ENCODE peak calls at places on chromosomes 11 and 22, in four cellular contexts. One of them, this sample, is unnamed. For H3K36me3, the result is how much of the 10 kb centered on the place peaks cover.

GRCh38 chr11:8712506-8712905 is 29.9 kb downstream of the RPL27A start:
- DNase-seq in BJ: no peak
- DNase-seq in psoas muscle: no peak
- DNase-seq in spleen: no peak
- DNase-seq in this sample: no peak

GRCh38 chr11:37371346-37371970 is 773.4 kb upstream of the RAG2 start:
- DNase-seq in BJ: no peak
- DNase-seq in psoas muscle: no peak
- DNase-seq in spleen: no peak
- DNase-seq in this sample: no peak

GRCh38 chr11:95230054-95231034 is 658 bp downstream of the SESN3 start:
- DNase-seq in BJ: no peak
- DNase-seq in psoas muscle: peak
- DNase-seq in spleen: no peak
- DNase-seq in this sample: peak

GRCh38 chr11:27158763-27159679 is 118.4 kb downstream of the BBOX1 start:
- DNase-seq in BJ: peak
- DNase-seq in psoas muscle: peak
- DNase-seq in spleen: no peak
- DNase-seq in this sample: peak

GRCh38 chr11:58578136-58578634 is 678 bp upstream of the ZFP91 start:
- DNase-seq in BJ: peak
- DNase-seq in psoas muscle: peak
- DNase-seq in spleen: peak
- DNase-seq in this sample: peak

GRCh38 chr11:44839458-44840084 is 111.1 kb downstream of the TP53I11 start:
- DNase-seq in BJ: no peak
- DNase-seq in psoas muscle: no peak
- DNase-seq in spleen: no peak
- DNase-seq in this sample: no peak

GRCh38 chr11:18081551-18081950 is 24.3 kb downstream of the SAAL1 start:
- DNase-seq in BJ: no peak
- DNase-seq in psoas muscle: no peak
- DNase-seq in spleen: no peak
- DNase-seq in this sample: no peak

GRCh38 chr22:49193901-49194465 is 633.7 kb downstream of the BRD1 start:
- DNase-seq in BJ: no peak
- DNase-seq in psoas muscle: no peak
- DNase-seq in spleen: peak
- DNase-seq in this sample: no peak

GRCh38 chr11:120001161-120002135 is 136.5 kb downstream of the TRIM29 start:
- DNase-seq in BJ: no peak
- DNase-seq in psoas muscle: no peak
- DNase-seq in spleen: no peak
- DNase-seq in this sample: no peak

GRCh38 chr11:119935341-119935925 is 202.5 kb downstream of the TRIM29 start:
- DNase-seq in BJ: no peak
- DNase-seq in psoas muscle: no peak
- DNase-seq in spleen: peak
- DNase-seq in this sample: no peak

GRCh38 chr11:124900464-124900863 is 2.8 kb upstream of the ROBO4 start:
- DNase-seq in BJ: peak
- DNase-seq in psoas muscle: peak
- DNase-seq in spleen: no peak
- DNase-seq in this sample: no peak

GRCh38 chr11:116989184-116989583 is 109.0 kb downstream of the SIK3 start:
- DNase-seq in BJ: no peak
- DNase-seq in psoas muscle: no peak
- DNase-seq in spleen: no peak
- DNase-seq in this sample: no peak

GRCh38 chr11:130180491-130180890 is 20.9 kb downstream of the ST14 start:
- DNase-seq in BJ: no peak
- DNase-seq in psoas muscle: no peak
- DNase-seq in spleen: no peak
- DNase-seq in this sample: no peak

GRCh38 chr11:123454060-123454651 is 24.1 kb downstream of the GRAMD1B start:
- DNase-seq in BJ: peak
- DNase-seq in psoas muscle: no peak
- DNase-seq in spleen: no peak
- DNase-seq in this sample: no peak

DNA sequence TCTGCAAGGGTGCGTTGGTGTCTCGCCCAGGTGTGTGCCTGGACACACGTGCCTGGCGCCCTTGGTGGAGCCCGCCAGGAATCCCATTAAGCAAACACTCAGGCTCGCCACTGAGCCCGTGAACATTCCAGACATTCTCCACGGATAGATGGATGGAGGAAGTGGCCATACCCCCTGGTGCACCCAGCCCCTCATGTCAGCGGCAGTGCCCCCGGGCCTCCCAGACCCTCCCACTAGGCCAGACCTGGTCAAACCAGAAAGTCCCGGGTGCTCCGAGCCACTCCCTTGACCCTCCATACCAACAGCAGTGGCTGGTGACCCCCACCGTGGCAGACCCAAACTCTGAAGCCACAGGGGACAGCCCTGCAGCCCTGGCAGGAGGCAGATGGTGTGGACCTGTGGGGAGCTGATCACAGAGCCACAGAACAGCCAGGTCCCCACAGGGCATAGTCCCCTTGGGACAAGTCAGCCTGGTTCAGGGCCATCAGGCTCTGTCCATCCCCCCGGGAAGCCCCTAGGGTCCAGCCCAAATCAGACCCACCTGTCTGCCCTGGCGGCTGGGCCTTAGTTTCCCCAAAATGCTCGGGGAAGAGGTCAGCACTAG is 1.9 kb downstream of the EPS8L2 start:
- DNase-seq in BJ: no peak
- DNase-seq in psoas muscle: no peak
- DNase-seq in spleen: no peak
- DNase-seq in this sample: peak
- H3K4me3 ChIP-seq in BJ: no peak
- H3K4me3 ChIP-seq in psoas muscle: no peak
- H3K4me3 ChIP-seq in spleen: no peak
- H3K4me3 ChIP-seq in this sample: no peak

GRCh38 chr11:608751-609354 is 6.9 kb downstream of the IRF7 start:
- DNase-seq in BJ: no peak
- DNase-seq in psoas muscle: no peak
- DNase-seq in spleen: no peak
- DNase-seq in this sample: no peak
- H3K36me3 ChIP-seq in BJ: half or more
- H3K36me3 ChIP-seq in psoas muscle: under half
- H3K36me3 ChIP-seq in spleen: half or more
- H3K36me3 ChIP-seq in this sample: under half

GRCh38 chr11:78350646-78351165 is 66.9 kb downstream of the GAB2 start:
- DNase-seq in BJ: no peak
- DNase-seq in psoas muscle: no peak
- DNase-seq in spleen: no peak
- DNase-seq in this sample: no peak
- H3K4me3 ChIP-seq in BJ: peak
- H3K4me3 ChIP-seq in psoas muscle: peak
- H3K4me3 ChIP-seq in spleen: peak
- H3K4me3 ChIP-seq in this sample: no peak

DNA sequence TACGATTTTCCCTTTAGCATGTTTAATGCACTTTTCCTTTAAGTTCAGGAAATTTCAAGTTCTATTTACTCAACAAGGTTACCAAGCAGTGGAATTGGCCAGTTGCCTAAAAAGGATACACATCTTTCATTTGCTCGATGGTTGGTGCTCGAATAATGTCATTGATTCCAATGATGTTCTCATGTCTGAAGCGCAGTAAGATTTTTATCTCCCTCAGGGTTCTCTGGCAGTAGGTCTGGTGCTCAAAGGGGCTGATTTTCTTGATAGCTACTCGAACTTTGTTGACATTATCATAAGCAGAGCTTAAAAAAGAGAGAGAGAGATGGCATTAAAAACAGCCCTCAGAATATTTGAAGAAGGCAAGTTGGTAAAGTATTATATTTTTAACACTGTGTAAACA is 59.9 kb downstream of the MAPK1 start:
- DNase-seq in BJ: no peak
- DNase-seq in psoas muscle: no peak
- DNase-seq in spleen: no peak
- DNase-seq in this sample: no peak
- H3K36me3 ChIP-seq in BJ: under half
- H3K36me3 ChIP-seq in psoas muscle: under half
- H3K36me3 ChIP-seq in spleen: half or more
- H3K36me3 ChIP-seq in this sample: under half

GRCh38 chr11:2512431-2513407 is 67.9 kb downstream of the KCNQ1 start:
- DNase-seq in BJ: no peak
- DNase-seq in psoas muscle: peak
- DNase-seq in spleen: peak
- DNase-seq in this sample: peak

GRCh38 chr11:2511421-2512369 is 66.9 kb downstream of the KCNQ1 start:
- DNase-seq in BJ: no peak
- DNase-seq in psoas muscle: no peak
- DNase-seq in spleen: peak
- DNase-seq in this sample: peak

GRCh38 chr11:2515401-2516275 is 70.8 kb downstream of the KCNQ1 start:
- DNase-seq in BJ: no peak
- DNase-seq in psoas muscle: peak
- DNase-seq in spleen: peak
- DNase-seq in this sample: peak

GRCh38 chr11:2510626-2511402 is 66.0 kb downstream of the KCNQ1 start:
- DNase-seq in BJ: no peak
- DNase-seq in psoas muscle: no peak
- DNase-seq in spleen: peak
- DNase-seq in this sample: peak

GRCh38 chr11:2513441-2513840 is 68.6 kb downstream of the KCNQ1 start:
- DNase-seq in BJ: no peak
- DNase-seq in psoas muscle: peak
- DNase-seq in spleen: peak
- DNase-seq in this sample: peak
- H3K4me3 ChIP-seq in BJ: no peak
- H3K4me3 ChIP-seq in psoas muscle: no peak
- H3K4me3 ChIP-seq in spleen: no peak
- H3K4me3 ChIP-seq in this sample: no peak

GRCh38 chr11:67278135-67278938 is 10.8 kb upstream of the ANKRD13D start:
- DNase-seq in BJ: no peak
- DNase-seq in psoas muscle: peak
- DNase-seq in spleen: peak
- DNase-seq in this sample: no peak
- H3K36me3 ChIP-seq in BJ: under half
- H3K36me3 ChIP-seq in psoas muscle: under half
- H3K36me3 ChIP-seq in spleen: half or more
- H3K36me3 ChIP-seq in this sample: under half

DNA sequence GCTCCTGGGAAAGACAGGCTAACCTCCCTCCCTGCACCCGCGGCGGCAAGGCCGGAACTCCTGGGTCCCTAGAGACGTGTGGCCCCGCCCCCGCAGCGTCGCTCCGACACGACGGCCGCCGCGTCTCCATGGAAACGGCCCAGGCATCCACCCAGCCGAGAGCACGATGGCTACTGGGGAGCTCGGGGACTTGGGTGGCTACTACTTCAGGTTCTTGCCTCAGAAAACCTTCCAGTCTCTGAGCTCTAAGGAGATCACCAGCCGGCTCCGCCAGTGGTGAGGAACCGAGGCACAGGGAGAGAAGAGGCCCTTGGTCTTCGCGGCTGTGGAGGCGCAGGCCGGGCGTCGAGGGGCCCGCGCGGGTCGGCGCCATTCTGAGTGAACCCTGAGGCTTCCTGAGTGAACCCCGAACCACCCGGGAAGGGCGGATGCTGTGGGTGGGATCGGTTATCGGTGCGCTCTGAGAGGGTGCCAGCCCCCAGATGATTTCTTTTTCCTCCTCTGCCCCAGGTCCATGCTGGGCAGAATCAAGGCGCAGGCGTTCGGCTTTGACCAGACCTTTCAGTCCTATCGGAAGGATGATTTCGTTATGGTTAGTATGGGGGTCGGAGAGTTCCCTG is at the start of gene CFAP300:
- DNase-seq in BJ: peak
- DNase-seq in psoas muscle: peak
- DNase-seq in spleen: peak
- DNase-seq in this sample: peak
- H3K4me3 ChIP-seq in BJ: peak
- H3K4me3 ChIP-seq in psoas muscle: peak
- H3K4me3 ChIP-seq in spleen: peak
- H3K4me3 ChIP-seq in this sample: peak

GRCh38 chr11:34972892-34973291 is 56.5 kb downstream of the PDHX start:
- DNase-seq in BJ: peak
- DNase-seq in psoas muscle: no peak
- DNase-seq in spleen: no peak
- DNase-seq in this sample: no peak

GRCh38 chr11:34970033-34970432 is 53.6 kb downstream of the PDHX start:
- DNase-seq in BJ: no peak
- DNase-seq in psoas muscle: no peak
- DNase-seq in spleen: no peak
- DNase-seq in this sample: no peak

GRCh38 chr11:34970480-34970879 is 54.1 kb downstream of the PDHX start:
- DNase-seq in BJ: no peak
- DNase-seq in psoas muscle: no peak
- DNase-seq in spleen: no peak
- DNase-seq in this sample: no peak

GRCh38 chr11:34964610-34965331 is 48.4 kb downstream of the PDHX start:
- DNase-seq in BJ: no peak
- DNase-seq in psoas muscle: no peak
- DNase-seq in spleen: no peak
- DNase-seq in this sample: no peak

GRCh38 chr11:34968862-34969261 is 52.4 kb downstream of the PDHX start:
- DNase-seq in BJ: no peak
- DNase-seq in psoas muscle: no peak
- DNase-seq in spleen: no peak
- DNase-seq in this sample: no peak
- H3K36me3 ChIP-seq in BJ: under half
- H3K36me3 ChIP-seq in psoas muscle: under half
- H3K36me3 ChIP-seq in spleen: half or more
- H3K36me3 ChIP-seq in this sample: under half

GRCh38 chr11:109604506-109604905 is 182.5 kb downstream of the C11orf87 start:
- DNase-seq in BJ: no peak
- DNase-seq in psoas muscle: no peak
- DNase-seq in spleen: no peak
- DNase-seq in this sample: no peak
- H3K4me3 ChIP-seq in BJ: no peak
- H3K4me3 ChIP-seq in psoas muscle: no peak
- H3K4me3 ChIP-seq in spleen: no peak
- H3K4me3 ChIP-seq in this sample: no peak